ENCODE peak calls at places on chromosomes 6 and 20, in four cellular contexts. P, A, L and U are unnamed samples.

GRCh38 chr6:170423814-170424633 is 117.5 kb downstream of the FAM120B start:
- DNase-seq in P (no peak), A (no peak), L (no peak), U (no peak)

GRCh38 chr6:152372945-152373344 is 264.2 kb downstream of the SYNE1 start:
- DNase-seq in P (no peak), A (no peak), L (no peak), U (no peak)

GRCh38 chr6:129599467-129599866 is 110.5 kb downstream of the ARHGAP18 start:
- DNase-seq in P (peak), A (no peak), L (no peak), U (no peak)

GRCh38 chr6:34673079-34673478 is 23.5 kb downstream of the ILRUN start:
- DNase-seq in P (no peak), A (no peak), L (no peak), U (no peak)

GRCh38 chr20:25061821-25062530 is 4.0 kb upstream of the ACSS1 start:
- DNase-seq in P (no peak), A (no peak), L (no peak), U (no peak)

GRCh38 chr6:166815629-166816028 is 140.7 kb downstream of the RNASET2 start:
- DNase-seq in P (peak), A (no peak), L (no peak), U (peak)

GRCh38 chr6:149044394-149044965 is 273.0 kb upstream of the TAB2 start:
- DNase-seq in P (no peak), A (no peak), L (no peak), U (no peak)

GRCh38 chr6:138107752-138108592 is 753 bp upstream of the PERP start:
- DNase-seq in P (peak), A (peak), L (no peak), U (peak)

GRCh38 chr20:61821698-61822097 is 244.0 kb downstream of the TAF4 start:
- DNase-seq in P (no peak), A (no peak), L (no peak), U (no peak)

GRCh38 chr6:163748036-163748435 is 333.5 kb downstream of the QKI start:
- DNase-seq in P (no peak), A (no peak), L (no peak), U (no peak)

GRCh38 chr6:112237066-112237465 is 17.3 kb downstream of the LAMA4 start:
- DNase-seq in P (no peak), A (no peak), L (no peak), U (no peak)

GRCh38 chr6:18044108-18044783 is 56.8 kb upstream of the KIF13A start:
- DNase-seq in P (no peak), A (no peak), L (no peak), U (no peak)

GRCh38 chr20:50450961-50451752 is 59.0 kb upstream of the PTPN1 start:
- DNase-seq in P (peak), A (no peak), L (no peak), U (peak)

GRCh38 chr20:33731693-33732165 is at the start of gene ZNF341:
- DNase-seq in P (peak), A (peak), L (peak), U (peak)

GRCh38 chr6:72621243-72622093 is at the start of gene KCNQ5:
- DNase-seq in P (peak), A (no peak), L (no peak), U (peak)

GRCh38 chr6:164016056-164016455 is 601.5 kb downstream of the QKI start:
- DNase-seq in P (no peak), A (no peak), L (no peak), U (no peak)

GRCh38 chr20:50279988-50280850 is 89.6 kb downstream of the CEBPB start:
- DNase-seq in P (no peak), A (no peak), L (no peak), U (no peak)

GRCh38 chr20:25321262-25321831 is 69.3 kb downstream of the ABHD12 start:
- DNase-seq in P (no peak), A (no peak), L (no peak), U (no peak)

GRCh38 chr6:27495386-27496135 is 22.7 kb upstream of the ZNF184 start:
- DNase-seq in P (peak), A (no peak), L (no peak), U (peak)

GRCh38 chr20:53609501-53610445 is 16.1 kb upstream of the ZNF217 start:
- DNase-seq in P (peak), A (no peak), L (peak), U (peak)

GRCh38 chr6:81215092-81215432 is 537.4 kb downstream of the TENT5A start:
- DNase-seq in P (no peak), A (no peak), L (no peak), U (no peak)

GRCh38 chr6:26056583-26057350 is 30.5 kb upstream of the HFE start:
- DNase-seq in P (peak), A (peak), L (no peak), U (peak)

GRCh38 chr20:16206817-16207216 is 366.4 kb downstream of the KIF16B start:
- DNase-seq in P (peak), A (no peak), L (no peak), U (no peak)
- H3K27ac ChIP-seq in P (no peak), A (no peak), L (no peak), U (no peak)

DNA sequence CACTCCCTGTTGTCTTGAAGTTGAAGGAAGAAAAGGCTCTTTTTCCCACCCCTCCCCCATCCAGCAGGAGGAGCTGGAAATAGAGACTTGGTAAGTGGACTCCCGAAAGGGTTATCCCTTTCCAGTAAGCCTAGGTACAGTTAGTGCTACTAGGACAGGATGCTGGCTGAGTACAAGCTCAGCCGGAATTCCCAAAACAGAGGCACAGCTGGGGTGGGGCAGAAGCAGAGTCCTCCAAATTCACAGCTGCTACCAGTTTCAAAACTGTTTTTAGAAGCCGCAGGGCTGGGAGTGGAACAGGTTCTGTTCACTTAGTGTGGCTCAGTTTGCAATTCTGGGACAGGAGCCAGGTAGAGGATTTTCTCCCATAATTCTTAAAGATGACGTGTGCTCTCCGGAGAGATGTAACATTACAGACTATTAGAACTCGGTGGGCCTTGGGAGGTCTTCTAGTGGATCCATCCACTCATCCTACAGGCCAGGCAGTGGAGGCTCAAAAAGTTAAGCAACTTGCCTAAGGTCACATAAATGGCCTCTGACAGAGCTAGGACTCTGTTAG is 19.0 kb upstream of the UTRN start:
- DNase-seq in P (peak), A (peak), L (peak), U (peak)
- H3K4me3 ChIP-seq in P (peak), A (no peak), L (no peak), U (peak)

GRCh38 chr20:57142667-57143066 is 123.8 kb downstream of the BMP7 start:
- DNase-seq in P (no peak), A (no peak), L (no peak), U (no peak)
- H3K27ac ChIP-seq in P (no peak), A (no peak), L (no peak), U (no peak)

GRCh38 chr20:46119547-46119946 is 1.4 kb downstream of the CD40 start:
- DNase-seq in P (no peak), A (no peak), L (no peak), U (no peak)
- H3K4me3 ChIP-seq in P (peak), A (no peak), L (peak), U (no peak)

DNA sequence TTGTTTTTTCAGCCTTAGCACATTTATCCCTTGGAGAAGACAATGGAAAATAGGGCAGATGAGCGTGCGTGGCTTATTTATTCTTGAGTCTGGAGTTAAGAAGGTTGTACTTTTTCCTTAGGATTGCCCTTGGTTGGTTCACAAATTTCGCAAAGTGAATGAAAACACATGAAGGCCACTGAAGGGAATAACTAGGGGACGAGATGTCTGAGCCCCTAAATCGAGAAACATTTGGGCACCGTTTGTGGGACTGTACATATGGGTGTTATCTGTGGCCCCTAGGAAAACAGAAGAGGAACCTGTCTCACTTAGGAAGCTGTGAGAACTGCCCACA is 19.4 kb upstream of the TRIM27 start:
- DNase-seq in P (no peak), A (no peak), L (no peak), U (peak)
- H3K27ac ChIP-seq in P (no peak), A (no peak), L (no peak), U (no peak)

GRCh38 chr6:30360139-30360538 is 15.2 kb downstream of the RPP21 start:
- DNase-seq in P (peak), A (no peak), L (no peak), U (peak)

GRCh38 chr6:30357678-30358339 is 12.9 kb downstream of the RPP21 start:
- DNase-seq in P (peak), A (peak), L (no peak), U (peak)

GRCh38 chr6:30359276-30359675 is 14.3 kb downstream of the RPP21 start:
- DNase-seq in P (no peak), A (no peak), L (no peak), U (no peak)

GRCh38 chr6:30356519-30356918 is 11.6 kb downstream of the RPP21 start:
- DNase-seq in P (no peak), A (no peak), L (no peak), U (no peak)

GRCh38 chr6:30358340-30358679 is 13.4 kb downstream of the RPP21 start:
- DNase-seq in P (peak), A (no peak), L (no peak), U (peak)
- H3K4me3 ChIP-seq in P (peak), A (no peak), L (peak), U (peak)